ENCODE peak calls at places on chromosomes 3 and 15, in ten cellular contexts. S is H9; N is activated CD4-positive, alpha-beta T cell treated with anti-CD3 and anti-CD28 coated beads for 36 hours; J is HFF-Myc; Y is mesothelial cell of epicardium; X is GM12892; I is BJ; P is naive thymus-derived CD8-positive, alpha-beta T cell; H is neural progenitor cell; L is stimulated activated effector memory CD8-positive, alpha-beta T cell treated with anti-CD3 and anti-CD28 coated beads, Interleukin-12 subunit alpha, Interleukin-12 subunit beta, amount 100 ng/mL, for 72 hours. G is an unnamed sample.
A peak's percentile ranks its signal among the peaks of the same experiment; 100 is the strongest.

GRCh38 chr15:53506370-53506769 is 253.1 kb downstream of the WDR72 start:
- DNase-seq in X (no peak), Y (no peak), P (no peak), S (no peak), H (no peak), L (no peak), I (no peak), J (no peak), N (no peak), G (no peak)

GRCh38 chr3:170154569-170155143 is 26.9 kb downstream of the PHC3 start:
- DNase-seq in X (no peak), J (no peak), Y (no peak), P (no peak), I (no peak), N (no peak), S (no peak), L (no peak), H (peak; percentile 2), G (no peak)

GRCh38 chr3:19945405-19946290 is 1.2 kb upstream of the RAB5A start:
- DNase-seq in X (no peak), N (peak; percentile 13), J (no peak), Y (no peak), S (no peak), L (no peak), I (no peak), P (no peak), H (peak; percentile 5), G (no peak)

GRCh38 chr3:188972313-188972712 is 199.5 kb upstream of the TPRG1 start:
- DNase-seq in S (no peak), J (no peak), N (no peak), P (no peak), Y (no peak), L (no peak), X (no peak), H (no peak), I (no peak), G (no peak)

GRCh38 chr15:83582386-83582785 is 71.5 kb upstream of the ADAMTSL3 start:
- DNase-seq in S (no peak), N (no peak), J (no peak), X (no peak), L (no peak), H (no peak), I (no peak), Y (no peak), P (no peak), G (no peak)

GRCh38 chr3:144586382-144586781 is 614.8 kb downstream of the DIPK2A start:
- DNase-seq in J (peak; percentile 36), N (no peak), X (no peak), L (no peak), P (no peak), I (peak; percentile 29), Y (no peak), H (no peak), S (no peak), G (no peak)

GRCh38 chr3:180223268-180223667 is 186.5 kb upstream of the PEX5L start:
- DNase-seq in J (no peak), P (no peak), L (no peak), N (no peak), I (no peak), S (no peak), H (no peak), Y (no peak), X (no peak), G (no peak)

GRCh38 chr15:89051875-89052274 is 36.4 kb upstream of the ABHD2 start:
- DNase-seq in S (no peak), N (no peak), P (no peak), X (no peak), Y (no peak), H (no peak), L (no peak), J (no peak), I (peak; percentile 72), G (no peak)

GRCh38 chr15:63018639-63019038 is 23.9 kb upstream of the TPM1 start:
- DNase-seq in H (no peak), N (no peak), X (no peak), I (no peak), S (no peak), L (no peak), P (no peak), J (no peak), Y (no peak), G (no peak)

GRCh38 chr15:90184786-90185704 is 16.1 kb upstream of the SEMA4B start:
- DNase-seq in J (no peak), X (peak; percentile 78), P (peak; percentile 56), S (peak; percentile 76), Y (peak; percentile 65), L (peak; percentile 40), I (no peak), N (peak; percentile 78), H (peak; percentile 84), G (no peak)

GRCh38 chr15:66842710-66843441 is 140.8 kb downstream of the SMAD6 start:
- DNase-seq in L (no peak), I (no peak), H (peak; percentile 50), X (no peak), P (no peak), S (no peak), J (no peak), Y (peak; percentile 59), N (peak; percentile 20), G (peak; percentile 43)

GRCh38 chr15:66899555-66900350 is 165.6 kb upstream of the SMAD3 start:
- DNase-seq in S (no peak), H (no peak), N (no peak), P (no peak), J (no peak), Y (no peak), L (no peak), X (no peak), I (no peak), G (no peak)

GRCh38 chr3:192038726-192039125 is 577.8 kb downstream of the PYDC2 start:
- DNase-seq in P (no peak), L (no peak), S (no peak), J (no peak), X (no peak), Y (no peak), N (no peak), H (no peak), I (no peak), G (no peak)

GRCh38 chr15:70095387-70096214 is 2.1 kb downstream of the TLE3 start:
- DNase-seq in S (peak; percentile 74), I (no peak), Y (peak; percentile 60), H (peak; percentile 86), P (peak; percentile 58), N (peak; percentile 70), J (no peak), L (no peak), X (no peak), G (no peak)

G was measured in omental fat pad.